ENCODE peak calls at places on chromosomes 11 and 22, in seven cellular contexts. One of them, this sample, is unnamed.

GRCh38 chr11:35677904-35678303 is 15.3 kb downstream of the TRIM44 start:
- DNase-seq in AG09319: no peak
- DNase-seq in left ventricle myocardium inferior: no peak
- DNase-seq in lower leg skin: no peak
- DNase-seq in glutamatergic neuron: no peak
- DNase-seq in foreskin keratinocyte: no peak
- DNase-seq in HL-60: no peak
- DNase-seq in this sample: no peak

GRCh38 chr11:17720796-17721171 is 1.4 kb downstream of the MYOD1 start:
- DNase-seq in lower leg skin: no peak
- DNase-seq in left ventricle myocardium inferior: no peak
- DNase-seq in foreskin keratinocyte: no peak
- DNase-seq in HL-60: no peak
- DNase-seq in glutamatergic neuron: no peak
- DNase-seq in AG09319: no peak
- DNase-seq in this sample: no peak

GRCh38 chr11:101944896-101945295 is 28.6 kb upstream of the ANGPTL5 start:
- DNase-seq in AG09319: no peak
- DNase-seq in lower leg skin: no peak
- DNase-seq in glutamatergic neuron: no peak
- DNase-seq in left ventricle myocardium inferior: no peak
- DNase-seq in HL-60: no peak
- DNase-seq in foreskin keratinocyte: no peak
- DNase-seq in this sample: no peak

GRCh38 chr11:69013009-69013951 is at the start of gene MRGPRF:
- DNase-seq in AG09319: peak
- DNase-seq in lower leg skin: peak
- DNase-seq in left ventricle myocardium inferior: peak
- DNase-seq in foreskin keratinocyte: peak
- DNase-seq in glutamatergic neuron: peak
- DNase-seq in HL-60: no peak
- DNase-seq in this sample: peak

GRCh38 chr11:73333626-73334199 is 25.6 kb downstream of the ARHGEF17 start:
- DNase-seq in glutamatergic neuron: no peak
- DNase-seq in left ventricle myocardium inferior: no peak
- DNase-seq in lower leg skin: no peak
- DNase-seq in HL-60: no peak
- DNase-seq in foreskin keratinocyte: no peak
- DNase-seq in AG09319: no peak
- DNase-seq in this sample: no peak

GRCh38 chr11:45773271-45774022 is 31.5 kb upstream of the SLC35C1 start:
- DNase-seq in foreskin keratinocyte: no peak
- DNase-seq in lower leg skin: no peak
- DNase-seq in glutamatergic neuron: no peak
- DNase-seq in AG09319: no peak
- DNase-seq in left ventricle myocardium inferior: no peak
- DNase-seq in HL-60: no peak
- DNase-seq in this sample: no peak

GRCh38 chr22:26124991-26125725 is 44.1 kb upstream of the SEZ6L start:
- DNase-seq in HL-60: no peak
- DNase-seq in AG09319: no peak
- DNase-seq in left ventricle myocardium inferior: no peak
- DNase-seq in foreskin keratinocyte: no peak
- DNase-seq in glutamatergic neuron: peak
- DNase-seq in lower leg skin: no peak
- DNase-seq in this sample: no peak

GRCh38 chr11:60915250-60915914 is 1.4 kb downstream of the TMEM109 start:
- DNase-seq in foreskin keratinocyte: peak
- DNase-seq in lower leg skin: peak
- DNase-seq in glutamatergic neuron: peak
- DNase-seq in AG09319: no peak
- DNase-seq in HL-60: no peak
- DNase-seq in left ventricle myocardium inferior: peak
- DNase-seq in this sample: peak

GRCh38 chr11:113162590-113162961 is 151.8 kb upstream of the TTC12 start:
- DNase-seq in foreskin keratinocyte: no peak
- DNase-seq in glutamatergic neuron: peak
- DNase-seq in AG09319: no peak
- DNase-seq in HL-60: no peak
- DNase-seq in left ventricle myocardium inferior: no peak
- DNase-seq in lower leg skin: no peak
- DNase-seq in this sample: no peak

GRCh38 chr11:70483077-70483861 is 84.9 kb downstream of the CTTN start:
- DNase-seq in lower leg skin: no peak
- DNase-seq in AG09319: no peak
- DNase-seq in glutamatergic neuron: no peak
- DNase-seq in HL-60: peak
- DNase-seq in left ventricle myocardium inferior: peak
- DNase-seq in foreskin keratinocyte: no peak
- DNase-seq in this sample: no peak
- TF ChIP-seq CTCF in lower leg skin: no peak
- TF ChIP-seq CTCF in AG09319: peak
- TF ChIP-seq CTCF in glutamatergic neuron: peak
- TF ChIP-seq CTCF in HL-60: peak
- TF ChIP-seq CTCF in left ventricle myocardium inferior: peak
- TF ChIP-seq CTCF in foreskin keratinocyte: peak
- TF ChIP-seq CTCF in this sample: peak

GRCh38 chr22:20858615-20859416 is at the start of the genes PI4KA and SNAP29:
- DNase-seq in glutamatergic neuron: peak
- DNase-seq in foreskin keratinocyte: peak
- DNase-seq in AG09319: peak
- DNase-seq in HL-60: peak
- DNase-seq in lower leg skin: peak
- DNase-seq in left ventricle myocardium inferior: peak
- DNase-seq in this sample: peak
- TF ChIP-seq CTCF in glutamatergic neuron: no peak
- TF ChIP-seq CTCF in foreskin keratinocyte: no peak
- TF ChIP-seq CTCF in AG09319: no peak
- TF ChIP-seq CTCF in HL-60: no peak
- TF ChIP-seq CTCF in lower leg skin: no peak
- TF ChIP-seq CTCF in left ventricle myocardium inferior: peak
- TF ChIP-seq CTCF in this sample: no peak

DNA sequence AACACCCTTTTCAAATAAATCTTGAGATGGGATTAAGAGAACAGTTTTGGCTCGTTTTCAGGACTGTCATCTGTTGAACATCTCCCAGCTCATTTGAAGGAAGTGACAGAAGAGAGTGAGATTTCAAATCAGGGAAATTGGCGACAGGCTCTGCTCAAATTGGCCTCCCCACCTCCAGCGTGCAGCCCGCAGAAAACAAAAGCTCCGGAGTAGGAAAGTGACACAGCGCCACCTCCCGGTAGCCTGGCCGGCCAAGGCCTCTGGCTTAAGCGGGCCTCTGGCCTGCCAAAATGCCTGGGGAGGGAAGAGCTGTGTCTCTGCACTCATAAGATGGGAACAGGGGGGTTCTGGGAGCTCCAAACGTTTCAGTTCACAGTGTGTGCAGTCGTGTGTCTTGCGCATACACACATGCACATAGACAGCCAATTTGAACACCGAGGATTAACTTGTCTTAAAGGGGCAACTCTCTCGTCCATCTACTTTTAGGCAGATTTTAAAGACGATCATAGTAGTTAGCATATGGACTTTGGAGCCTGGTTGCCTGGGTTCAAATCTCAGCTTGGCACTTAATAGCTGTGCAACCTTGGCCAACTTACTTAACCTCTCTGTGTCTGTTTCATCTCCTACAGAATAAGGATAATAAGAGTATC is 132.7 kb upstream of the RCN1 start:
- DNase-seq in foreskin keratinocyte: peak
- DNase-seq in glutamatergic neuron: peak
- DNase-seq in AG09319: no peak
- DNase-seq in HL-60: peak
- DNase-seq in lower leg skin: peak
- DNase-seq in left ventricle myocardium inferior: peak
- DNase-seq in this sample: peak
- TF ChIP-seq CTCF in foreskin keratinocyte: peak
- TF ChIP-seq CTCF in glutamatergic neuron: peak
- TF ChIP-seq CTCF in AG09319: peak
- TF ChIP-seq CTCF in HL-60: peak
- TF ChIP-seq CTCF in lower leg skin: no peak
- TF ChIP-seq CTCF in left ventricle myocardium inferior: peak
- TF ChIP-seq CTCF in this sample: peak

DNA sequence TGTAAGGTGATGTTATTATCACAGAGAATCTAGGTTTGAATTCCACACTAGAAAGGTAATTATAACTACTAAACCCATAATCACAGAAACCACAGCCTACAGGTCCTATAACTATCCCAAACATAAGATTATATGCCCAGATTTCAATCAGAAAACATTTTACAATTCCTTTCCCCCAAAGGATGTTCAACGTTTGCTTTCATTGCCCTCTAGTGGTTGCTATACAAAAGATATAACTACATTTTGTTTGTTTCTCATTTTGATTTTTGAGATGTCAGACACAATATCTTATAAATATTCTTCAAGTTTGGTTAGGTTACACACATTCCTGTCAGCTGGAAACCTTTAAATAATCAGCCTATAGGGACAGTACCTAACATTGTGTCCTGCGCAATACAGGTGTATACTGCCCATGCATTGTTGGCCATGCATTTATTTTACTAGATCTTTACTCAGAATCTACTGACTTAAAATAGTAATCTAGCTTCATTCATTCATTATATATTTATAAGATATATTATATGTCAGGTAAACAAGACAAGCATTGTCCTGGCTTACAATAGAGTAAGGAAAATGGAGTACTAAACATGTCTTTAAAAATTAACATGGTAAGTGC is 530.5 kb upstream of the CCDC90B start:
- DNase-seq in lower leg skin: no peak
- DNase-seq in HL-60: no peak
- DNase-seq in AG09319: no peak
- DNase-seq in foreskin keratinocyte: no peak
- DNase-seq in left ventricle myocardium inferior: no peak
- DNase-seq in glutamatergic neuron: no peak
- DNase-seq in this sample: no peak
- TF ChIP-seq CTCF in lower leg skin: no peak
- TF ChIP-seq CTCF in HL-60: peak
- TF ChIP-seq CTCF in AG09319: peak
- TF ChIP-seq CTCF in foreskin keratinocyte: peak
- TF ChIP-seq CTCF in left ventricle myocardium inferior: peak
- TF ChIP-seq CTCF in glutamatergic neuron: peak
- TF ChIP-seq CTCF in this sample: peak

GRCh38 chr11:11916981-11917399 is 75.2 kb downstream of the USP47 start:
- DNase-seq in AG09319: peak
- DNase-seq in foreskin keratinocyte: peak
- DNase-seq in left ventricle myocardium inferior: no peak
- DNase-seq in HL-60: no peak
- DNase-seq in glutamatergic neuron: no peak
- DNase-seq in lower leg skin: no peak
- DNase-seq in this sample: no peak
- TF ChIP-seq CTCF in AG09319: no peak
- TF ChIP-seq CTCF in foreskin keratinocyte: no peak
- TF ChIP-seq CTCF in left ventricle myocardium inferior: no peak
- TF ChIP-seq CTCF in HL-60: no peak
- TF ChIP-seq CTCF in glutamatergic neuron: no peak
- TF ChIP-seq CTCF in lower leg skin: no peak
- TF ChIP-seq CTCF in this sample: no peak

DNA sequence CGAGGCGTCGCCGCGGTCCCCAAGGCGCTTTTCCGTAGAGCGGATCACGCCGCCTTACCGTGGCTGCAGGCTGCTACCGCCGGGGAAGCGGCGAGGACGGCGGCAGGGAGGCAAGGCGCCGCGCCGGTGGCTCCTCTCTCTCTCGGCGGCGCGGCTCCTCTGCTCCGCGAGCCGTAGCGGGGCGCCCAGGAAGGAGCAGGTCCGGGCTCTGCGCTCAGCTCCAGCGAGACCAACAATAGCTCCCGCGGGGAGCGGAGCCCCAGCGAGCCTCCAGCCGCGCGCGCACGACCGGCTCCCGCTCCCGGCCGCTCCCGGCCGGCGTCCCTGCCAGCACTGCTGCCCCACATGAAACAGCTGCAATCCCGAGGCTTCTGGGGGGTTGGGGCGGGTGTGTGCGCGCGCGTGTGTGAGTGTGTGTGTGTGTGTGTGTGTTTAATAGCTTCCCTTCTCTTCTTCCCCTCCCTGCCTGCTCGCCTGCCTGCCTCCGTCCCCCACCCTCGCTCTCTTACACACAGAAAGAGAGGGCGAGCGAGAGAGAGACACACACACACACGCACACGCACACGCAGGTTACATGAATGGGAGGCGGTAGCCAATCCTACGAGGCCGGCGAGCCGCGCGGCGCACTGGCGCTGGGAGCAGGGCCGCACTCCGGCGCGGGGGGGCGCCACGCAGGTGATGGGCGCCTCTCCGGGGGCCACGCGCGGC is at the start of gene TENM4:
- DNase-seq in foreskin keratinocyte: peak
- DNase-seq in left ventricle myocardium inferior: peak
- DNase-seq in lower leg skin: no peak
- DNase-seq in AG09319: peak
- DNase-seq in glutamatergic neuron: peak
- DNase-seq in HL-60: peak
- DNase-seq in this sample: peak
- TF ChIP-seq CTCF in foreskin keratinocyte: peak
- TF ChIP-seq CTCF in left ventricle myocardium inferior: peak
- TF ChIP-seq CTCF in lower leg skin: no peak
- TF ChIP-seq CTCF in AG09319: no peak
- TF ChIP-seq CTCF in glutamatergic neuron: peak
- TF ChIP-seq CTCF in HL-60: no peak
- TF ChIP-seq CTCF in this sample: peak

GRCh38 chr22:50503475-50504145 is 3.9 kb downstream of the LMF2 start:
- DNase-seq in left ventricle myocardium inferior: no peak
- DNase-seq in AG09319: no peak
- DNase-seq in lower leg skin: no peak
- DNase-seq in glutamatergic neuron: peak
- DNase-seq in HL-60: no peak
- DNase-seq in foreskin keratinocyte: no peak
- DNase-seq in this sample: no peak
- TF ChIP-seq CTCF in left ventricle myocardium inferior: no peak
- TF ChIP-seq CTCF in AG09319: no peak
- TF ChIP-seq CTCF in lower leg skin: no peak
- TF ChIP-seq CTCF in glutamatergic neuron: no peak
- TF ChIP-seq CTCF in HL-60: no peak
- TF ChIP-seq CTCF in foreskin keratinocyte: peak
- TF ChIP-seq CTCF in this sample: no peak

DNA sequence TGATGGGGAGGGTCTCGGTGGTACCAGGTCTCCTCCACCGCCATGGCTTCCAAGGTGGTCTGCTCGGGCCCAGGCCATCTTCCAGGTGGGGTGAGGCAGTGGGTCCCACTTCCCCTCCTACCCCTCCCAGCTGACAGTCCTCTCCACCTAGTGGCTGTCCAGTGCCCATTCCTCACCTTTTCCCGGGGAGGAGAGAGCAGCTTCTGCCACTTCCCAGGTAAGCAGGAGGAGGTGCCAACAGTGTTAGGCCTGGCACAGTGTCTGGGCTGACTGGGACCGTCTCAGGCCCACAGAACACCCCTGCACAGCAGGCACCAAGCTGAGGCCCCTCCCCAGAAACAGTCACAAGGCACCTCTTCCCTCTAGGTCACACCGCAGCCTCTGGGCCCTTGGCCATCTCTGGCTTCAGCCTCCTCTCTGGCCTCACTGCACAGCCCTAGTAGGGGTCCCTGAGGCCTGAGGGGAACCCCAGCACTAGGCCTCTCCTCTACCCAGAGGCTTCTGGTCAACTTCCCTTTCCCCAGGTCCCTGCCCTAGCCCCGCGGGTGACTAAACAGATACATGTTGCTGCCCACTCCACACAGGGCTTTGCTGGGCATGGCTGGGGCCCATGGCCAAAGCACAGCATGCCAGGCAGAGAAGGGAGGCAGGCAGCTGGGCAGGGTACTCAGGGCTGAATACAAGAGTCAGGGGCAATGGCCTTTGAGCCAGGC is 2.3 kb upstream of the ANKRD13D start:
- DNase-seq in foreskin keratinocyte: no peak
- DNase-seq in left ventricle myocardium inferior: peak
- DNase-seq in HL-60: peak
- DNase-seq in glutamatergic neuron: no peak
- DNase-seq in lower leg skin: no peak
- DNase-seq in AG09319: no peak
- DNase-seq in this sample: no peak
- TF ChIP-seq CTCF in foreskin keratinocyte: no peak
- TF ChIP-seq CTCF in left ventricle myocardium inferior: no peak
- TF ChIP-seq CTCF in HL-60: no peak
- TF ChIP-seq CTCF in glutamatergic neuron: no peak
- TF ChIP-seq CTCF in lower leg skin: no peak
- TF ChIP-seq CTCF in AG09319: no peak
- TF ChIP-seq CTCF in this sample: no peak